ENCODE peak calls at places on chromosomes 11 and 22, in eight cellular contexts. One of them, this sample, is unnamed.

GRCh38 chr11:72781063-72781312 is 12.9 kb downstream of the STARD10 start:
- DNase-seq in brain pericyte: no peak
- DNase-seq in IMR-90: no peak
- DNase-seq in GM12865: no peak
- DNase-seq in germinal center: no peak
- DNase-seq in ACHN: no peak
- DNase-seq in stimulated activated CD4-positive, alpha-beta T cell treated with anti-CD3 and anti-CD28 coated beads, Interleukin-15, amount 100 ng/mL, for 24 hours: no peak
- DNase-seq in stimulated activated CD8-positive, alpha-beta memory T cell treated with anti-CD3 and anti-CD28 coated beads, Interleukin-7, amount 100 ng/mL, for 1 hour: no peak
- DNase-seq in this sample: peak

GRCh38 chr11:121790435-121790834 is 325.6 kb downstream of the BLID start:
- DNase-seq in germinal center: no peak
- DNase-seq in stimulated activated CD4-positive, alpha-beta T cell treated with anti-CD3 and anti-CD28 coated beads, Interleukin-15, amount 100 ng/mL, for 24 hours: no peak
- DNase-seq in IMR-90: no peak
- DNase-seq in stimulated activated CD8-positive, alpha-beta memory T cell treated with anti-CD3 and anti-CD28 coated beads, Interleukin-7, amount 100 ng/mL, for 1 hour: no peak
- DNase-seq in brain pericyte: no peak
- DNase-seq in ACHN: no peak
- DNase-seq in GM12865: no peak
- DNase-seq in this sample: no peak

GRCh38 chr22:35452351-35452781 is 52.4 kb downstream of the MCM5 start:
- DNase-seq in stimulated activated CD8-positive, alpha-beta memory T cell treated with anti-CD3 and anti-CD28 coated beads, Interleukin-7, amount 100 ng/mL, for 1 hour: no peak
- DNase-seq in brain pericyte: no peak
- DNase-seq in stimulated activated CD4-positive, alpha-beta T cell treated with anti-CD3 and anti-CD28 coated beads, Interleukin-15, amount 100 ng/mL, for 24 hours: no peak
- DNase-seq in IMR-90: no peak
- DNase-seq in germinal center: no peak
- DNase-seq in ACHN: no peak
- DNase-seq in GM12865: no peak
- DNase-seq in this sample: peak

GRCh38 chr11:76763573-76764348 is 19.4 kb upstream of the TSKU start:
- DNase-seq in ACHN: no peak
- DNase-seq in germinal center: no peak
- DNase-seq in stimulated activated CD8-positive, alpha-beta memory T cell treated with anti-CD3 and anti-CD28 coated beads, Interleukin-7, amount 100 ng/mL, for 1 hour: no peak
- DNase-seq in brain pericyte: no peak
- DNase-seq in GM12865: no peak
- DNase-seq in stimulated activated CD4-positive, alpha-beta T cell treated with anti-CD3 and anti-CD28 coated beads, Interleukin-15, amount 100 ng/mL, for 24 hours: no peak
- DNase-seq in IMR-90: peak
- DNase-seq in this sample: peak

GRCh38 chr11:124725719-124726105 is 14.0 kb upstream of the NRGN start:
- DNase-seq in germinal center: no peak
- DNase-seq in stimulated activated CD4-positive, alpha-beta T cell treated with anti-CD3 and anti-CD28 coated beads, Interleukin-15, amount 100 ng/mL, for 24 hours: no peak
- DNase-seq in brain pericyte: no peak
- DNase-seq in GM12865: no peak
- DNase-seq in stimulated activated CD8-positive, alpha-beta memory T cell treated with anti-CD3 and anti-CD28 coated beads, Interleukin-7, amount 100 ng/mL, for 1 hour: no peak
- DNase-seq in IMR-90: peak
- DNase-seq in ACHN: no peak
- DNase-seq in this sample: peak

GRCh38 chr22:44807915-44808690 is 55.7 kb downstream of the ARHGAP8 start:
- DNase-seq in GM12865: no peak
- DNase-seq in stimulated activated CD8-positive, alpha-beta memory T cell treated with anti-CD3 and anti-CD28 coated beads, Interleukin-7, amount 100 ng/mL, for 1 hour: no peak
- DNase-seq in IMR-90: no peak
- DNase-seq in ACHN: no peak
- DNase-seq in stimulated activated CD4-positive, alpha-beta T cell treated with anti-CD3 and anti-CD28 coated beads, Interleukin-15, amount 100 ng/mL, for 24 hours: peak
- DNase-seq in brain pericyte: no peak
- DNase-seq in germinal center: no peak
- DNase-seq in this sample: no peak

GRCh38 chr22:45966320-45966891 is 10.6 kb downstream of the WNT7B start:
- DNase-seq in GM12865: no peak
- DNase-seq in stimulated activated CD8-positive, alpha-beta memory T cell treated with anti-CD3 and anti-CD28 coated beads, Interleukin-7, amount 100 ng/mL, for 1 hour: no peak
- DNase-seq in germinal center: peak
- DNase-seq in brain pericyte: no peak
- DNase-seq in ACHN: no peak
- DNase-seq in IMR-90: no peak
- DNase-seq in stimulated activated CD4-positive, alpha-beta T cell treated with anti-CD3 and anti-CD28 coated beads, Interleukin-15, amount 100 ng/mL, for 24 hours: no peak
- DNase-seq in this sample: no peak

GRCh38 chr11:16336721-16337120 is 19.6 kb downstream of the SOX6 start:
- DNase-seq in ACHN: no peak
- DNase-seq in stimulated activated CD8-positive, alpha-beta memory T cell treated with anti-CD3 and anti-CD28 coated beads, Interleukin-7, amount 100 ng/mL, for 1 hour: no peak
- DNase-seq in brain pericyte: no peak
- DNase-seq in germinal center: no peak
- DNase-seq in stimulated activated CD4-positive, alpha-beta T cell treated with anti-CD3 and anti-CD28 coated beads, Interleukin-15, amount 100 ng/mL, for 24 hours: no peak
- DNase-seq in GM12865: no peak
- DNase-seq in IMR-90: no peak
- DNase-seq in this sample: no peak

GRCh38 chr22:44396021-44396726 is 83.4 kb upstream of the SHISAL1 start:
- DNase-seq in ACHN: no peak
- DNase-seq in stimulated activated CD4-positive, alpha-beta T cell treated with anti-CD3 and anti-CD28 coated beads, Interleukin-15, amount 100 ng/mL, for 24 hours: no peak
- DNase-seq in GM12865: no peak
- DNase-seq in IMR-90: no peak
- DNase-seq in germinal center: no peak
- DNase-seq in stimulated activated CD8-positive, alpha-beta memory T cell treated with anti-CD3 and anti-CD28 coated beads, Interleukin-7, amount 100 ng/mL, for 1 hour: no peak
- DNase-seq in brain pericyte: no peak
- DNase-seq in this sample: no peak

GRCh38 chr11:83306385-83307080 is 20.4 kb upstream of the CCDC90B start:
- DNase-seq in stimulated activated CD4-positive, alpha-beta T cell treated with anti-CD3 and anti-CD28 coated beads, Interleukin-15, amount 100 ng/mL, for 24 hours: no peak
- DNase-seq in brain pericyte: no peak
- DNase-seq in IMR-90: no peak
- DNase-seq in germinal center: no peak
- DNase-seq in GM12865: no peak
- DNase-seq in stimulated activated CD8-positive, alpha-beta memory T cell treated with anti-CD3 and anti-CD28 coated beads, Interleukin-7, amount 100 ng/mL, for 1 hour: no peak
- DNase-seq in ACHN: no peak
- DNase-seq in this sample: no peak

GRCh38 chr11:73141309-73142127 is 600 bp downstream of the FCHSD2 start:
- DNase-seq in GM12865: peak
- DNase-seq in ACHN: peak
- DNase-seq in IMR-90: peak
- DNase-seq in stimulated activated CD4-positive, alpha-beta T cell treated with anti-CD3 and anti-CD28 coated beads, Interleukin-15, amount 100 ng/mL, for 24 hours: peak
- DNase-seq in stimulated activated CD8-positive, alpha-beta memory T cell treated with anti-CD3 and anti-CD28 coated beads, Interleukin-7, amount 100 ng/mL, for 1 hour: no peak
- DNase-seq in germinal center: peak
- DNase-seq in brain pericyte: no peak
- DNase-seq in this sample: peak

GRCh38 chr11:6618117-6619020 is 853 bp downstream of the TPP1 start:
- DNase-seq in stimulated activated CD8-positive, alpha-beta memory T cell treated with anti-CD3 and anti-CD28 coated beads, Interleukin-7, amount 100 ng/mL, for 1 hour: peak
- DNase-seq in IMR-90: peak
- DNase-seq in germinal center: peak
- DNase-seq in brain pericyte: no peak
- DNase-seq in stimulated activated CD4-positive, alpha-beta T cell treated with anti-CD3 and anti-CD28 coated beads, Interleukin-15, amount 100 ng/mL, for 24 hours: peak
- DNase-seq in ACHN: no peak
- DNase-seq in GM12865: peak
- DNase-seq in this sample: peak

GRCh38 chr22:28874816-28875320 is 8.5 kb upstream of the ZNRF3 start:
- DNase-seq in stimulated activated CD4-positive, alpha-beta T cell treated with anti-CD3 and anti-CD28 coated beads, Interleukin-15, amount 100 ng/mL, for 24 hours: no peak
- DNase-seq in germinal center: no peak
- DNase-seq in ACHN: no peak
- DNase-seq in IMR-90: no peak
- DNase-seq in GM12865: no peak
- DNase-seq in stimulated activated CD8-positive, alpha-beta memory T cell treated with anti-CD3 and anti-CD28 coated beads, Interleukin-7, amount 100 ng/mL, for 1 hour: no peak
- DNase-seq in brain pericyte: no peak
- DNase-seq in this sample: no peak

GRCh38 chr11:48005133-48005532 is 24.8 kb downstream of the PTPRJ start:
- DNase-seq in ACHN: no peak
- DNase-seq in stimulated activated CD4-positive, alpha-beta T cell treated with anti-CD3 and anti-CD28 coated beads, Interleukin-15, amount 100 ng/mL, for 24 hours: peak
- DNase-seq in GM12865: peak
- DNase-seq in brain pericyte: no peak
- DNase-seq in stimulated activated CD8-positive, alpha-beta memory T cell treated with anti-CD3 and anti-CD28 coated beads, Interleukin-7, amount 100 ng/mL, for 1 hour: no peak
- DNase-seq in germinal center: no peak
- DNase-seq in IMR-90: no peak
- DNase-seq in this sample: no peak

GRCh38 chr11:48012051-48012391 is 31.7 kb downstream of the PTPRJ start:
- DNase-seq in IMR-90: no peak
- DNase-seq in stimulated activated CD8-positive, alpha-beta memory T cell treated with anti-CD3 and anti-CD28 coated beads, Interleukin-7, amount 100 ng/mL, for 1 hour: peak
- DNase-seq in germinal center: no peak
- DNase-seq in ACHN: no peak
- DNase-seq in stimulated activated CD4-positive, alpha-beta T cell treated with anti-CD3 and anti-CD28 coated beads, Interleukin-15, amount 100 ng/mL, for 24 hours: peak
- DNase-seq in brain pericyte: no peak
- DNase-seq in GM12865: no peak
- DNase-seq in this sample: no peak

GRCh38 chr11:76788661-76789442 is 5.7 kb downstream of the TSKU start:
- DNase-seq in germinal center: no peak
- DNase-seq in IMR-90: no peak
- DNase-seq in GM12865: no peak
- DNase-seq in ACHN: no peak
- DNase-seq in stimulated activated CD8-positive, alpha-beta memory T cell treated with anti-CD3 and anti-CD28 coated beads, Interleukin-7, amount 100 ng/mL, for 1 hour: no peak
- DNase-seq in brain pericyte: no peak
- DNase-seq in stimulated activated CD4-positive, alpha-beta T cell treated with anti-CD3 and anti-CD28 coated beads, Interleukin-15, amount 100 ng/mL, for 24 hours: no peak
- DNase-seq in this sample: peak

This sample was measured in epithelial cell of esophagus.